ENCODE peak calls at places on chromosome 21, in five cellular contexts. M is SJSA1; K is CD4-positive, CD25-positive, alpha-beta regulatory T cell; P is heart left ventricle; B is MM.1S. T is an unnamed sample. For H3K36me3, the result is how much of the 10 kb centered on the place peaks cover.

GRCh38 chr21:44850208-44850800 is 23.2 kb downstream of the PTTG1IP start:
- DNase-seq in K (no peak), M (no peak), P (no peak), B (no peak), T (peak)

GRCh38 chr21:44657635-44658183 is at the start of gene KRTAP12-3:
- DNase-seq in M (no peak), K (no peak), B (peak), P (no peak), T (no peak)

GRCh38 chr21:27275294-27275927 is 308.5 kb upstream of the ADAMTS5 start:
- DNase-seq in K (no peak), M (peak), P (no peak), B (no peak), T (no peak)

GRCh38 chr21:16530656-16531055 is 800.9 kb downstream of the USP25 start:
- DNase-seq in P (no peak), B (no peak), K (no peak), M (no peak), T (no peak)

GRCh38 chr21:33071878-33072306 is 2.0 kb downstream of the OLIG1 start:
- DNase-seq in K (no peak), M (no peak), P (no peak), B (peak), T (no peak)

GRCh38 chr21:16496594-16496993 is 766.8 kb downstream of the USP25 start:
- DNase-seq in K (no peak), M (no peak), P (no peak), B (no peak), T (no peak)

GRCh38 chr21:18801468-18801867 is 397.9 kb upstream of the TMPRSS15 start:
- DNase-seq in M (no peak), B (peak), K (no peak), P (no peak), T (no peak)

GRCh38 chr21:25872271-25872670 is 137.5 kb downstream of the GABPA start:
- DNase-seq in P (no peak), M (no peak), B (no peak), K (no peak), T (no peak)

GRCh38 chr21:27190601-27191000 is 223.7 kb upstream of the ADAMTS5 start:
- DNase-seq in M (no peak), P (no peak), K (no peak), B (no peak), T (no peak)

DNA sequence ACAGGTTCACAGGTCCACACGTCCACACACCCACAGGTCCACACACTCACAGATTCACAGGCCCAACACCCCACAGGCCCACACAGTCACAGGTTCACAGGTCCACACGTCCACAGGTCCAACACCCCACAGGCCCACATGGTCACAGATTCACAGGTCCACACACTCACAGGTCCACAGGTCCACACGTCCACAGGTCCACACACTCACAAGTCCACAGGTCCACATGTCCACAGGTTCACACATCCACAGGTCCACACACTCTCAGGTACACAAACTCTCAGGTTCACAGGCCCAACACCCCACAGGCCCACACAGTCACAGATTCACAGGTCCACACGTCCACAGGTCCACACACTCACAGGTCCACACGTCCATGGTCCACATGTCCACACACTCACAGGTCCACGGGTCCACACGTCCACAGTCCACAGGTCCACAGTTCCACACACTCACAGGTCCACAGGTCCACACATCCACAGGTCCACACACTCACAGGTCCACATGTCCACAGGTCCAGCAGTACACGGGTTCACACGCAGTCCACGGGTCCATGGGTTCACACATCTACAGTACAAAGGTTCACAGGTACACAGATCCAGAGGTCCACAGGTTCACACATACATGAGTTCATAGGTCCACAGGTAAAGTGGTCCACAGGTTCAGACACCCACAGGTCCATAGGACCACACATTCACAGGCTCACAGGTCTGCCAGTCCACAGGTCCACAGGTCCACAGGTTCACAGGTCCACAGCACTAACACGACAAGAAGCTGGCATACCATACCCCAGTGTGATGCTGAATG is 39.4 kb upstream of the COL6A2 start:
- DNase-seq in B (no peak), P (no peak), K (no peak), M (no peak), T (peak)
- H3K27ac ChIP-seq in B (no peak), P (no peak), K (no peak), M (no peak), T (peak)

DNA sequence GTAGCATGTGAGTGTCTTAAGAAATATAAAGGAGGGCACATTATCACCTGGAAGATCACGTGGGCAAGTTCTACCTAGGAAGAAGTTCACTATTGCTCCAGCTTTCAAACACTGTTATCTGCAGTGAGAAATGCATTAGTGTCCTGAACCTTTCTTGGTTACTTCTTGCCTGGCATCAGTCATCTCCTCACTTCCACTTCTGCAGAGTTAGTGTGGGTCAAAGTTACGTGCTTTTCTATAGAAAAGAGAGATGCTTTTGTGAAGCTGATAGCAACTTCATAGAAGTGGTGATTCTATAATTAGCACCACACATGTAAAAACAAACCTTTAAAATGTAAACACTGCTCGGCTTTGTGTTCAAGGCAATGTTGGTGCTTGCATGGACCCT is 57.2 kb downstream of the MRPS6 start:
- DNase-seq in B (no peak), M (peak), P (no peak), K (no peak), T (no peak)
- H3K36me3 ChIP-seq in B (under half), M (under half), P (under half), K (under half), T (under half)

GRCh38 chr21:41500931-41501381 is 7.0 kb downstream of the TMPRSS2 start:
- DNase-seq in M (no peak), K (no peak), B (no peak), P (no peak), T (no peak)

GRCh38 chr21:41499920-41500319 is 8.0 kb downstream of the TMPRSS2 start:
- DNase-seq in P (no peak), B (no peak), M (no peak), K (no peak), T (no peak)

GRCh38 chr21:41501919-41502318 is 6.0 kb downstream of the TMPRSS2 start:
- DNase-seq in M (peak), P (no peak), B (no peak), K (no peak), T (no peak)

GRCh38 chr21:41497836-41498235 is 10.1 kb downstream of the TMPRSS2 start:
- DNase-seq in P (no peak), M (no peak), K (no peak), B (no peak), T (no peak)

GRCh38 chr21:41500354-41500753 is 7.6 kb downstream of the TMPRSS2 start:
- DNase-seq in B (no peak), M (no peak), P (no peak), K (no peak), T (no peak)
- H3K4me3 ChIP-seq in B (no peak), M (no peak), P (no peak), K (no peak), T (no peak)

GRCh38 chr21:36517366-36518075 is 37.6 kb upstream of the CLDN14 start:
- DNase-seq in K (no peak), M (no peak), P (no peak), B (no peak), T (no peak)
- H3K27ac ChIP-seq in K (no peak), M (no peak), P (no peak), B (no peak), T (no peak)

GRCh38 chr21:37139902-37140301 is 66.8 kb downstream of the TTC3 start:
- DNase-seq in B (no peak), P (no peak), K (no peak), M (peak), T (no peak)

GRCh38 chr21:37139154-37139553 is 66.1 kb downstream of the TTC3 start:
- DNase-seq in K (no peak), M (no peak), P (no peak), B (no peak), T (no peak)

GRCh38 chr21:37130971-37131370 is 57.9 kb downstream of the TTC3 start:
- DNase-seq in B (no peak), K (no peak), M (no peak), P (no peak), T (no peak)

DNA sequence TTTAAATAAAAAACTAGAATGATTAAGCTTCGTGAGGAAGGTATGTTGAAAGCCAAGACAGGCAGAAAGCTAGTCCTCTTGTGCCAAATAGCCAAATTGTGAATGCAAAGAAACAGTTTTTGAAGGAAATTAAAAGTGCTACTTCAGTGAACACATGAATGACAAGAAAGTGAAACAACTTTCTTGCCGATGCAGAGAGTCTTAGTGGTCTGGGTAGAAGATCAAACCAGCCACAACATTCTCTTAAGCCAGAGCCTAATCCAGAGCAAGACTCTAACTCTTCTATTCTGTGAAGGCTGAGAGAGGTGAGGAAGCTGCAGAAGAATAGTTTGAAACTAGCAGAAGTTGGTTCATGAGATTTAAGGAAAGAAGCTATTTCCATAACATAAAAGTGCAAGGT is 63.2 kb downstream of the TTC3 start:
- DNase-seq in B (peak), K (no peak), P (no peak), M (no peak), T (no peak)
- H3K36me3 ChIP-seq in B (under half), K (half or more), P (under half), M (half or more), T (under half)

DNA sequence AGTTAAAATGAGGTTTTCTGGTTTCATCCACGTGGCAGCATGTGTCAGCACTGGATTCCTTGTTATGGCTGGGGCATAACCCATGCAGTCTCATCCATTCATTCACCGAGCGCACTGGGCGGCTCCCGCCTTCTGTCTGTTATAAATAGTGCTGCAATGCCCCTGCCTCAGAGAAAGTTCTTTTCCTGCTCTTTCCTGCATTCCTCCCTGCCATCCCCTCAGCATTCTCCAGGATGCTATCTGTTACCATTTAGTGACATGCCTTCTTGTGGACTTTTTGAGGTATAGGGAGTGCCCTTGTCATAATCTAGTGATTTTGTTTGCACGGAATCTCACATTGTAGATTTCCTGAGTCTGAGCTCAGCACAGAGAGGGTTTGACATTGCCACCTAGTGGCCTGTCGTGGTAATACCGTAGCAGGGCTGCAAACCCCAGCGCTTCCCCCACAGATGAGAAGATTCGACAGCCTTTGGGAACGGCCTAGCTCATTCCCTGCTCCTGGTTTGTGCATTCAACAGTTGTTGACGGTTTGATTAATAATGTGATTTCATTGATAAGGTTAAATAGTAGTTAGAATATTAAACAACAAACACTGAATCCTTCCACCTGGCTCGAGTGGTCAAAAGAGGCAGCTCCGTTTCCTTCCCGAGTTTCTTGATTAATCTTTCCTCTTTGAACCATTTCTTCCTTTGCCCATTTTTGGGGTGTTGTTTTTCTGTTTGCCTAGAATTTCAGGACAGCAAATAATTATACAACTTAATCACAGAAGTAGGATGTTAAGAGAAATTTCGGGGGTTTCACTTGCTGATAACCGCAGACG is 46.3 kb downstream of the UMODL1 start:
- DNase-seq in K (peak), B (peak), P (peak), M (peak), T (peak)
- H3K4me3 ChIP-seq in K (peak), B (peak), P (no peak), M (peak), T (no peak)

GRCh38 chr21:35156293-35156976 is 107.3 kb upstream of the RUNX1 start:
- DNase-seq in B (no peak), P (no peak), M (no peak), K (no peak), T (no peak)

GRCh38 chr21:35164380-35164779 is 115.3 kb upstream of the RUNX1 start:
- DNase-seq in K (no peak), P (no peak), M (no peak), B (no peak), T (no peak)

GRCh38 chr21:35154788-35155187 is 105.7 kb upstream of the RUNX1 start:
- DNase-seq in B (no peak), K (no peak), P (no peak), M (no peak), T (no peak)

GRCh38 chr21:35163381-35163780 is 114.3 kb upstream of the RUNX1 start:
- DNase-seq in B (no peak), M (no peak), P (no peak), K (no peak), T (no peak)

GRCh38 chr21:35159881-35160280 is 110.8 kb upstream of the RUNX1 start:
- DNase-seq in K (no peak), B (no peak), M (peak), P (no peak), T (no peak)
- H3K27ac ChIP-seq in K (no peak), B (no peak), M (peak), P (no peak), T (no peak)

GRCh38 chr21:42280356-42281195 is 34.6 kb downstream of the TFF3 start:
- DNase-seq in P (no peak), K (no peak), B (no peak), M (peak), T (no peak)

GRCh38 chr21:42277593-42277992 is 37.6 kb downstream of the TFF3 start:
- DNase-seq in B (no peak), K (no peak), M (peak), P (no peak), T (no peak)

GRCh38 chr21:42278750-42279149 is 36.5 kb downstream of the TFF3 start:
- DNase-seq in P (no peak), B (no peak), M (no peak), K (no peak), T (no peak)

GRCh38 chr21:42279888-42280287 is 35.3 kb downstream of the TFF3 start:
- DNase-seq in K (no peak), B (no peak), P (no peak), M (peak), T (no peak)

DNA sequence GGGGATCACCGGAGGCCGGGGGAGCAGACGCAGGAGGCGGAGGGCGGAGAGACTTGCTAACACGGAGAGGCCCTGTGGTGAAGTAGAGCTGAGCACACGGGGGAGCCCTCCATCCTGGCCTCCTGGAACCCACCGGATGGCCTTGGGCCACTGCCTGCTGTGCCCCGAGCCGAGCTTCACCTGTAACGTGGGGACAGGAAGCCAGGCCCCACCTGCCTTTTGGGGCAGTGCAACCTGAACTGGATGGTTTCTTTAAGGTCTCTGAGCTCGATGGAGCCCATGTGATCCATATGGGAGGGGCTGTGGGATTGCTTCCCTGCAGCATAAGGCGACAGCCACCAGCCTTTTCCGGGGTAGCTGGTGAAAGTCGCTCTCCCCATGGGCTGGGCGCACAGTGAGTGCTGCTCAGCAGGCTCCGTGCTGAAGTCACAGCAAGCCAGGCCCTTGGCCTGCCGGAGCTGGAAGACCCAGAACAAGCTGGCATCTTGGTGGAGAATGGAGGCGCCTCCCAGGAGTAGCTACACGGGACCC is 35.8 kb downstream of the TFF3 start:
- DNase-seq in M (no peak), K (no peak), B (no peak), P (no peak), T (no peak)
- H3K36me3 ChIP-seq in M (under half), K (half or more), B (under half), P (under half), T (under half)